ENCODE peak calls at places on chromosomes 13 and 19, in eight cellular contexts. O is breast epithelium, H is cardiac muscle cell, D is sigmoid colon, I is aorta, A is H9, Y is transverse colon, B is neural progenitor cell. R is an unnamed sample.
A peak's percentile ranks its signal among the peaks of the same experiment; 100 is the strongest.

GRCh38 chr13:38350114-38350617 is 515 bp downstream of the UFM1 start:
- DNase-seq in A (no peak), B (peak; percentile 61), O (peak; percentile 59), I (peak; percentile 77), D (peak; percentile 78), H (peak; percentile 64), Y (peak; percentile 70), R (no peak)

GRCh38 chr13:112688560-112689497 is 1.0 kb upstream of the ATP11A start:
- DNase-seq in H (no peak), O (no peak), A (peak; percentile 44), I (peak; percentile 66), D (no peak), Y (peak; percentile 29), B (peak; percentile 58), R (no peak)

GRCh38 chr19:5434351-5434917 is 20.8 kb upstream of the ZNRF4 start:
- DNase-seq in D (no peak), O (no peak), A (no peak), I (no peak), H (peak; percentile 36), B (no peak), Y (no peak), R (no peak)

GRCh38 chr13:48603375-48603774 is 50.4 kb upstream of the CYSLTR2 start:
- DNase-seq in A (no peak), Y (no peak), D (no peak), O (no peak), B (no peak), H (no peak), I (no peak), R (no peak)

GRCh38 chr13:44653261-44653660 is 77.1 kb upstream of the TSC22D1 start:
- DNase-seq in D (no peak), A (no peak), I (no peak), O (no peak), Y (no peak), H (no peak), B (no peak), R (no peak)

GRCh38 chr13:106986033-106986484 is 418.1 kb upstream of the ARGLU1 start:
- DNase-seq in B (peak; percentile 2), Y (no peak), D (no peak), H (peak; percentile 66), A (peak; percentile 74), I (no peak), O (no peak), R (no peak)

GRCh38 chr19:48569814-48570213 is 17.8 kb downstream of the SULT2B1 start:
- DNase-seq in H (peak; percentile 24), O (no peak), I (no peak), B (peak; percentile 56), Y (no peak), A (no peak), D (no peak), R (no peak)

GRCh38 chr13:45102136-45102802 is 18.0 kb upstream of the GTF2F2 start:
- DNase-seq in I (no peak), D (no peak), H (no peak), O (no peak), Y (no peak), B (peak; percentile 63), A (no peak), R (no peak)

GRCh38 chr19:46392252-46392801 is 21.0 kb downstream of the CCDC8 start:
- DNase-seq in B (no peak), A (no peak), I (peak; percentile 58), O (no peak), H (peak; percentile 73), Y (no peak), D (peak; percentile 62), R (no peak)

GRCh38 chr13:32426981-32427851 is 714 bp downstream of the N4BP2L1 start:
- DNase-seq in I (peak; percentile 70), Y (peak; percentile 56), D (peak; percentile 83), O (peak; percentile 62), A (peak; percentile 76), H (peak; percentile 22), B (peak; percentile 74), R (peak; percentile 43)

GRCh38 chr13:110233181-110233641 is 73.7 kb downstream of the COL4A1 start:
- DNase-seq in H (peak; percentile 95), I (peak; percentile 74), D (peak; percentile 90), B (no peak), O (no peak), Y (no peak), A (no peak), R (no peak)

GRCh38 chr19:2982983-2983350 is 5.6 kb downstream of the TLE6 start:
- DNase-seq in H (peak; percentile 97), B (peak; percentile 42), A (no peak), D (peak; percentile 98), Y (peak; percentile 78), O (peak; percentile 94), I (peak; percentile 95), R (no peak)

GRCh38 chr13:49248433-49249002 is 793 bp downstream of the CDADC1 start:
- DNase-seq in Y (no peak), A (no peak), D (no peak), O (no peak), B (peak; percentile 4), I (peak; percentile 47), H (peak; percentile 52), R (peak; percentile 52)

GRCh38 chr13:29439601-29440381 is 155.7 kb downstream of the SLC7A1 start:
- DNase-seq in H (no peak), I (no peak), Y (no peak), D (no peak), B (no peak), A (no peak), O (no peak), R (no peak)

GRCh38 chr13:29446016-29446415 is 149.5 kb downstream of the SLC7A1 start:
- DNase-seq in B (no peak), H (no peak), A (no peak), O (no peak), I (no peak), Y (no peak), D (no peak), R (no peak)

GRCh38 chr13:29438772-29439171 is 156.7 kb downstream of the SLC7A1 start:
- DNase-seq in H (peak; percentile 39), D (no peak), I (peak; percentile 54), Y (no peak), O (no peak), B (no peak), A (no peak), R (no peak)

GRCh38 chr13:29436721-29437250 is 158.7 kb downstream of the SLC7A1 start:
- DNase-seq in Y (no peak), H (no peak), A (no peak), B (no peak), O (no peak), D (no peak), I (no peak), R (no peak)

DNA sequence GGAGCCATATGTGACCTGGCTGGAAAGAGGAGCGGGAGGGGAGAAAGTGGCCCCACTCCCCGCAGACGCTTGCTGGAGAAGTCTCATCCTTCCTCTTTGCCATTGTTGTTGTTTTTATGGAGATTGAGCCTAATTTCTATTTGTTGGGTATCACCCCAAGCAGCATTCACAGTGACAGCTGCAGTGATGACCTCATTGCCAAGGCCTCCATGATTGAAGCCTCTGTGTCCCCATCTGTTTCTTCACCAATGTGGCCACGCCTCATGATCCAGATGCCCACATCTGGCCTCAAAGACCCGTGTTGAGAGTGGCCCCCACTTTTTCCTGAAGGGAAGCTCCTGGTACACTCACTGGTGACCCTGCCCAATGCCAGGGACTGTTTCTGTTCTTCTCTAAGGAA is 154.2 kb downstream of the SLC7A1 start:
- DNase-seq in O (no peak), Y (no peak), B (no peak), A (no peak), D (no peak), H (no peak), I (no peak), R (no peak)
- H3K27ac ChIP-seq in O (no peak overlapping the region), Y (no peak overlapping the region), B (no peak overlapping the region), A (no peak overlapping the region), D (no peak overlapping the region), H (no peak overlapping the region), I (no peak overlapping the region), R (no peak overlapping the region)

GRCh38 chr19:656751-657559 is 6.1 kb downstream of the RNF126 start:
- DNase-seq in H (no peak), O (no peak), Y (no peak), A (no peak), B (no peak), I (no peak), D (no peak), R (no peak)
- H3K4me1 ChIP-seq in H (peaks cover 8% of the 10 kb centered on the region), O (peaks cover 22% of the 10 kb centered on the region), Y (peaks cover 44% of the 10 kb centered on the region), A (no peaks in the 10 kb centered on the region), B (peaks cover 9% of the 10 kb centered on the region), I (no peaks in the 10 kb centered on the region), D (peaks cover 54% of the 10 kb centered on the region), R (peaks cover 70% of the 10 kb centered on the region)

GRCh38 chr19:49642488-49643035 is 553 bp downstream of the SCAF1 start:
- DNase-seq in D (no peak), B (no peak), H (no peak), A (no peak), Y (no peak), O (no peak), I (no peak), R (no peak)

GRCh38 chr19:49638360-49638759 is 1.6 kb downstream of the RRAS start:
- DNase-seq in D (no peak), O (no peak), Y (peak; percentile 32), H (peak; percentile 44), I (no peak), B (peak; percentile 69), A (no peak), R (no peak)

GRCh38 chr19:49641688-49642487 is at the start of gene SCAF1:
- DNase-seq in I (peak; percentile 100), H (peak; percentile 100), B (peak; percentile 100), A (peak; percentile 100), D (peak; percentile 100), Y (peak; percentile 100), O (peak; percentile 99), R (peak; percentile 100)

GRCh38 chr19:49639401-49640112 is 386 bp downstream of the RRAS start:
- DNase-seq in A (no peak), Y (peak; percentile 19), H (no peak), B (peak; percentile 31), I (no peak), D (peak; percentile 79), O (no peak), R (no peak)

DNA sequence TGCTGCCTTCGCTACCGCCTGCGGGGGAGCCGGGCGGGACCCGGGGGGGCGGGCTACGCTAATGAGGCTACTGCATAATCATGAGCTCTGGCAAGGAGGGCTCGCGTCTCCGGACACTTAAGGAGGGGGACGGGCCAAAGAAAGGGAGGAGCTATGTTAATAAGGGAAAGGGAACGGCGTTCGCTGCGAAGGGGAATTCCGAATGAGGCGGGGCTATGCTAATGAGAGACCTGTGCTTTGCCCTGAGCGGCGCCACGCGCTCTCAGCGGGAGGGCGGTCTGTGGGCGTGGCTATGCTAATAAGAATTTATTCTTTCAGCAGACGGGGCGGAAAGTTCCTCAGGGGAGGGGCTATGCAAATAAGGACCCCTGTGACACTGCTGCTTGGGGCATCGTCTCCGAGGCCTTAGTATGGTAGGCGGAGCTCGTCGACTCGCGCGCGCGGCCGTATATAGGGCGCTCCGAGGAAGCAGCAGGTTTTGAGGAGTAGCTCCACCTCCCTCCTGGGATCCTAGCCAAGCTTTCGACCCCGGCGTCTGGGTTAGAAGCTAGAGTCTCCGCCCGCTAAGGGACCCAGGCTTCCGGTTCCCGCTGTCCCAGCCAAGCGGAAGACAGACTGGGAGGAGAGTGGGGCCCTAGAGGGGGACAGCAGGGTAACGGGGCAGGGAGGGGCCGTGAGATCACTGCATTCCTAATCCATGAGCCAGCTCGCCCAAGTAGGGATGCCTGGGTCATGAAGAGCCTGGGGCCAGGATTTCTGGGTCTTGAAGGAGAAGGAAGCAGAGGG is at the start of gene RRAS:
- DNase-seq in Y (peak; percentile 100), O (peak; percentile 99), I (peak; percentile 100), B (peak; percentile 100), A (peak; percentile 99), D (peak; percentile 100), H (peak; percentile 100), R (peak; percentile 100)
- H3K9me3 ChIP-seq in Y (no peaks in the 10 kb centered on the region), O (no peaks in the 10 kb centered on the region), I (no peaks in the 10 kb centered on the region), B (no peaks in the 10 kb centered on the region), A (no peaks in the 10 kb centered on the region), D (no peaks in the 10 kb centered on the region), H (no peaks in the 10 kb centered on the region), R (no peaks in the 10 kb centered on the region)

GRCh38 chr13:73971481-73971880 is 162.7 kb downstream of the KLF12 start:
- DNase-seq in A (no peak), B (no peak), D (no peak), I (no peak), O (no peak), Y (no peak), H (no peak), R (no peak)
- H3K27ac ChIP-seq in A (no peak overlapping the region), B (no peak overlapping the region), D (no peak overlapping the region), I (no peak overlapping the region), O (no peak overlapping the region), Y (no peak overlapping the region), H (no peak overlapping the region), R (no peak overlapping the region)